ENCODE peak calls at places on chromosome 21, in four cellular contexts. K is SK-N-SH, J is H1, F is A549. E is an unnamed sample.

GRCh38 chr21:21675601-21676000 is 677.4 kb downstream of the NCAM2 start:
- DNase-seq in K (no peak), J (no peak), F (no peak), E (no peak)

GRCh38 chr21:25240974-25241373 is 366.3 kb downstream of the MRPL39 start:
- DNase-seq in K (no peak), J (no peak), F (no peak), E (no peak)

GRCh38 chr21:29985866-29986265 is 46.1 kb upstream of the GRIK1 start:
- DNase-seq in K (no peak), J (no peak), F (no peak), E (no peak)

GRCh38 chr21:34086887-34087306 is 13.5 kb downstream of the MRPS6 start:
- DNase-seq in K (no peak), J (no peak), F (no peak), E (no peak)

GRCh38 chr21:14116080-14116481 is 94.7 kb downstream of the LIPI start:
- DNase-seq in K (no peak), J (no peak), F (no peak), E (no peak)

GRCh38 chr21:41783476-41784150 is 16.8 kb upstream of the RIPK4 start:
- DNase-seq in K (no peak), J (no peak), F (no peak), E (no peak)

GRCh38 chr21:33112151-33112550 is 42.2 kb downstream of the OLIG1 start:
- DNase-seq in K (no peak), J (no peak), F (no peak), E (no peak)

GRCh38 chr21:41706678-41707077 is 60.2 kb downstream of the RIPK4 start:
- DNase-seq in K (no peak), J (no peak), F (no peak), E (peak)

GRCh38 chr21:33608559-33608958 is 20.1 kb upstream of the DONSON start:
- DNase-seq in K (no peak), J (no peak), F (no peak), E (peak)

GRCh38 chr21:40595806-40596205 is 251.2 kb downstream of the DSCAM start:
- DNase-seq in K (no peak), J (no peak), F (no peak), E (no peak)

GRCh38 chr21:17462276-17462981 is 50.4 kb upstream of the CXADR start:
- DNase-seq in K (no peak), J (no peak), F (peak), E (peak)

GRCh38 chr21:14523234-14523633 is 22.9 kb downstream of the SAMSN1 start:
- DNase-seq in K (no peak), J (no peak), F (no peak), E (no peak)

GRCh38 chr21:21714396-21714795 is 716.2 kb downstream of the NCAM2 start:
- DNase-seq in K (no peak), J (no peak), F (no peak), E (peak)

GRCh38 chr21:40041446-40041845 is 174.2 kb downstream of the PCP4 start:
- DNase-seq in K (no peak), J (no peak), F (no peak), E (no peak)

GRCh38 chr21:27321791-27322190 is 354.9 kb upstream of the ADAMTS5 start:
- DNase-seq in K (no peak), J (no peak), F (no peak), E (no peak)

GRCh38 chr21:33197546-33197945 is 32.2 kb upstream of the IFNAR2 start:
- DNase-seq in K (no peak), J (no peak), F (no peak), E (no peak)

GRCh38 chr21:36709030-36709867 is 10.3 kb downstream of the SIM2 start:
- DNase-seq in K (no peak), J (no peak), F (no peak), E (no peak)

GRCh38 chr21:44006017-44006624 is 6.0 kb upstream of the TRAPPC10 start:
- DNase-seq in K (no peak), J (no peak), F (peak), E (peak)

GRCh38 chr21:15172963-15173362 is 108.2 kb upstream of the NRIP1 start:
- DNase-seq in K (no peak), J (no peak), F (no peak), E (no peak)

GRCh38 chr21:44418108-44418875 is 37.0 kb upstream of the LRRC3 start:
- DNase-seq in K (no peak), J (no peak), F (no peak), E (no peak)

GRCh38 chr21:33270986-33271385 is 4.8 kb downstream of the IL10RB start:
- DNase-seq in K (no peak), J (no peak), F (no peak), E (no peak)

GRCh38 chr21:28822882-28823335 is 169.8 kb downstream of the LTN1 start:
- DNase-seq in K (peak), J (no peak), F (no peak), E (peak)

GRCh38 chr21:29586696-29587095 is 288.0 kb downstream of the BACH1 start:
- DNase-seq in K (no peak), J (no peak), F (no peak), E (peak)

GRCh38 chr21:29078884-29079765 is 5.7 kb upstream of the CCT8 start:
- DNase-seq in K (no peak), J (no peak), F (no peak), E (no peak)

GRCh38 chr21:41142051-41142795 is 25.7 kb upstream of the BACE2 start:
- DNase-seq in K (no peak), J (no peak), F (peak), E (peak)

GRCh38 chr21:18334066-18334465 is 69.5 kb downstream of the TMPRSS15 start:
- DNase-seq in K (no peak), J (no peak), F (no peak), E (no peak)

GRCh38 chr21:37455504-37455911 is 88.9 kb downstream of the DYRK1A start:
- DNase-seq in K (no peak), J (no peak), F (no peak), E (peak)

GRCh38 chr21:41923641-41924342 is 30.0 kb downstream of the C2CD2 start:
- DNase-seq in K (no peak), J (no peak), F (no peak), E (peak)

GRCh38 chr21:16037386-16037785 is 307.6 kb downstream of the USP25 start:
- DNase-seq in K (no peak), J (no peak), F (no peak), E (no peak)

GRCh38 chr21:26845750-26846035 is 484 bp upstream of the ADAMTS1 start:
- DNase-seq in K (no peak), J (no peak), F (no peak), E (no peak)

GRCh38 chr21:41048141-41048540 is 119.8 kb upstream of the BACE2 start:
- DNase-seq in K (no peak), J (no peak), F (no peak), E (no peak)

GRCh38 chr21:44416193-44416592 is 39.1 kb upstream of the LRRC3 start:
- DNase-seq in K (no peak), J (no peak), F (no peak), E (no peak)

GRCh38 chr21:36732761-36733160 is 33.8 kb downstream of the SIM2 start:
- DNase-seq in K (no peak), J (no peak), F (no peak), E (no peak)

GRCh38 chr21:41230530-41230929 is 62.6 kb downstream of the BACE2 start:
- DNase-seq in K (no peak), J (no peak), F (no peak), E (no peak)

GRCh38 chr21:46545363-46545762 is 59.5 kb downstream of the S100B start:
- DNase-seq in K (no peak), J (no peak), F (no peak), E (peak)

GRCh38 chr21:19607983-19608668 is 1204.5 kb upstream of the TMPRSS15 start:
- DNase-seq in K (no peak), J (no peak), F (no peak), E (no peak)

GRCh38 chr21:35352066-35352770 is 303.1 kb upstream of the RUNX1 start:
- DNase-seq in K (no peak), J (no peak), F (no peak), E (peak)
- TF ChIP-seq RAD21 in K (no peak), J (no peak), F (no peak), E (no peak)

GRCh38 chr21:38821248-38821647 is 15.5 kb downstream of the ETS2 start:
- DNase-seq in K (no peak), J (no peak), F (no peak), E (no peak)
- TF ChIP-seq RAD21 in K (no peak), J (no peak), F (no peak), E (no peak)

DNA sequence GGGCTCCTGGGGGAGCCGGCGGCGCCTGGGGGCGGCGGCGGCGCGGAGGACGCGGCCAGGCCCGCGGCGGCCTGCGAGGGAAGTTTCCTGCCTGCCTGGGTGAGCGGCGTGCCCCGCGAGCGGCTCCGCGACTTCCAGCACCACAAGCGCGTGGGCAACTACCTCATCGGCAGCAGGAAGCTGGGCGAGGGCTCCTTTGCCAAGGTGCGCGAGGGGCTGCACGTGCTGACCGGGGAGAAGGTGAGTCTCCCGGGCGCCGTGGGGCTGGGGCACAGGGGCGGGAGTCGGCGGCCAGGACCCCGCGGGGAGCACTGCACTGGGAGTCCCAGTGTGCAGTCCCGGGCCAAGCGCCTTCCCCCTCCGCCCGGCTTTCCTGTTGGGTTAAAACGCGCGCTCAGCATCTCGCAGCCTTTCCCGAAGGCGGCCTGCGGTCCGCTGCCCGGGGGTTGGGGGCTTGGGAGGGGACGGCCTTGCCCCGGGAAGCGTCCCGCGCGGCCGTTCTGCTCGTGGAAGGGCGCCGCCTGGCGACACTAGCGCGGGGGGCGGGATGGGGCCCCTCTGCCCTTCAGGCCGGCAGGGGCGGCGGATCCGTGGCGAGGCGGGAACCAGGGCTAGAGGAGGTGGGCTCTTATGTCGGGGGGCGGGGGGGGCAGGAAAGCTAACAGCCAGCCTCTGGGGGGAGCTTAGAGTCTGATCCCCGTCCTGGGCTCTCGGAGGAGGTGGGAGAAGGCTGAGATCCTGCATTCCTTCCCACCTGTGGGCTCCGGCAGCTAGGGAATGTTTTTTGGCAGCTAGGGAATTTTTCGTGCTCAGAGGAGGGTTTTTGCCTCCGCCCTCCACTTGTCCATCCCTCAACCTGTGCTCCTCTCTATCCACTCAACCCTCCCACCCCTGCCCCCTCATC is 1.1 kb downstream of the HUNK start:
- DNase-seq in K (peak), J (no peak), F (peak), E (peak)
- TF ChIP-seq RAD21 in K (peak), J (peak), F (no peak), E (peak)

GRCh38 chr21:45443595-45444181 is 38.7 kb downstream of the COL18A1 start:
- DNase-seq in K (no peak), J (no peak), F (no peak), E (no peak)

GRCh38 chr21:45441431-45442255 is 36.7 kb downstream of the COL18A1 start:
- DNase-seq in K (no peak), J (no peak), F (no peak), E (no peak)

GRCh38 chr21:45444385-45444784 is 39.4 kb downstream of the COL18A1 start:
- DNase-seq in K (no peak), J (no peak), F (no peak), E (no peak)

GRCh38 chr21:45440736-45441350 is 35.9 kb downstream of the COL18A1 start:
- DNase-seq in K (no peak), J (no peak), F (no peak), E (no peak)

DNA sequence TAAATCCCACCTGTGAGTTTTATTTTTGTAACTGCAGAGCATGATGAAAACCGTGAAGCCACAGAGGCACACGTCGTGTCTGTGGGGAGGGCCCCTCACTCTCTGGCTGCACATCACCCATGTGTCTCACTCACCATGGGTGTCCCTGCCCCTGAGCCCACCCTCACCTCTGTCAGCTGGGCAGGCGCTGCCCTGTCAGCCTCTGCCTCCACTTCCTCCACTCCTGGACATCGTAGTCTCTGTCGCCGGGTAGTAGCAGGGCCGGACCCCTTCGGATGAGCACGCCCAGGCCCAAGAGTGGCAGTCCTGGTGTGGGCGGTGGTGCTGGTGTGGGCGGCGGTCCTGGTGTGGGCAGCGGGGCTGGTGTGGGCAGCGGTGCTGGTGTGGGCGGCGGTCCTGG is 37.3 kb downstream of the COL18A1 start:
- DNase-seq in K (no peak), J (no peak), F (no peak), E (no peak)
- TF ChIP-seq RAD21 in K (no peak), J (no peak), F (no peak), E (no peak)

GRCh38 chr21:42964086-42964485 is 10.3 kb upstream of the PKNOX1 start:
- DNase-seq in K (no peak), J (no peak), F (no peak), E (no peak)
- TF ChIP-seq RAD21 in K (no peak), J (no peak), F (no peak), E (no peak)